ENCODE peak calls at places on chromosomes 13 and 19, in eight cellular contexts. P is GM23338, G is neural progenitor cell, E is SK-N-SH, M is hepatocyte, D is PC-3, C is OCI-LY7, T is HCT116. Z is an unnamed sample.

GRCh38 chr13:93169980-93170379 is 56.6 kb upstream of the GPC6 start:
- DNase-seq in P (no peak), G (no peak), E (no peak), M (peak), D (peak), C (no peak), T (no peak), Z (peak)

GRCh38 chr19:19372656-19373416 is 32.6 kb upstream of the GATAD2A start:
- DNase-seq in P (peak), G (no peak), E (no peak), M (peak), D (peak), C (peak), T (peak), Z (peak)

GRCh38 chr13:74945637-74946036 is 536.3 kb downstream of the TBC1D4 start:
- DNase-seq in P (no peak), G (no peak), E (no peak), M (no peak), D (no peak), C (no peak), T (no peak), Z (no peak)

GRCh38 chr13:98443329-98443728 is 133.6 kb downstream of the STK24 start:
- DNase-seq in P (no peak), G (no peak), E (no peak), M (no peak), D (peak), C (no peak), T (no peak), Z (peak)

GRCh38 chr19:3672575-3672948 is 27.7 kb downstream of the PIP5K1C start:
- DNase-seq in P (no peak), G (no peak), E (no peak), M (no peak), D (no peak), C (no peak), T (no peak), Z (no peak)

GRCh38 chr19:4649392-4650094 is 10.2 kb downstream of the TNFAIP8L1 start:
- DNase-seq in P (no peak), G (no peak), E (no peak), M (no peak), D (no peak), C (no peak), T (no peak), Z (no peak)

GRCh38 chr19:3507371-3508120 is 1.4 kb downstream of the FZR1 start:
- DNase-seq in P (peak), G (peak), E (peak), M (peak), D (peak), C (no peak), T (no peak), Z (peak)

GRCh38 chr19:55210120-55210493 is 806 bp upstream of the PTPRH start:
- DNase-seq in P (no peak), G (no peak), E (no peak), M (peak), D (peak), C (no peak), T (peak), Z (peak)

GRCh38 chr13:36146513-36147276 is 15.5 kb upstream of the DCLK1 start:
- DNase-seq in P (no peak), G (no peak), E (no peak), M (no peak), D (no peak), C (no peak), T (no peak), Z (no peak)

GRCh38 chr13:20387006-20387405 is 138.7 kb downstream of the CRYL1 start:
- DNase-seq in P (no peak), G (no peak), E (no peak), M (no peak), D (no peak), C (no peak), T (no peak), Z (no peak)

GRCh38 chr13:44267966-44268365 is 105.7 kb upstream of the SERP2 start:
- DNase-seq in P (no peak), G (no peak), E (no peak), M (no peak), D (peak), C (no peak), T (no peak), Z (peak)

GRCh38 chr19:55467236-55468053 is 2.9 kb upstream of the C19orf85 start:
- DNase-seq in P (peak), G (peak), E (peak), M (peak), D (peak), C (peak), T (no peak), Z (peak)

GRCh38 chr19:34575206-34575605 is 93.6 kb downstream of the WTIP start:
- DNase-seq in P (no peak), G (no peak), E (no peak), M (no peak), D (no peak), C (no peak), T (no peak), Z (no peak)

GRCh38 chr19:11405846-11406643 is 13.1 kb downstream of the RGL3 start:
- DNase-seq in P (peak), G (peak), E (peak), M (no peak), D (no peak), C (no peak), T (no peak), Z (no peak)

GRCh38 chr19:11693505-11694499 is 44.9 kb downstream of the ZNF823 start:
- DNase-seq in P (peak), G (peak), E (peak), M (peak), D (peak), C (peak), T (peak), Z (peak)

GRCh38 chr13:59666504-59666903 is 497.2 kb downstream of the DIAPH3 start:
- DNase-seq in P (no peak), G (no peak), E (no peak), M (no peak), D (no peak), C (no peak), T (no peak), Z (no peak)

GRCh38 chr19:4821265-4821664 is 10.2 kb downstream of the TICAM1 start:
- DNase-seq in P (no peak), G (no peak), E (no peak), M (no peak), D (no peak), C (no peak), T (no peak), Z (no peak)

GRCh38 chr13:27001705-27002104 is 169.9 kb downstream of the USP12 start:
- DNase-seq in P (no peak), G (no peak), E (no peak), M (no peak), D (no peak), C (peak), T (no peak), Z (no peak)

GRCh38 chr13:20546559-20546958 is 20.4 kb upstream of the IFT88 start:
- DNase-seq in P (no peak), G (no peak), E (no peak), M (no peak), D (no peak), C (no peak), T (no peak), Z (no peak)

GRCh38 chr13:41456768-41457588 is at the start of gene RGCC:
- DNase-seq in P (peak), G (peak), E (peak), M (peak), D (peak), C (peak), T (peak), Z (peak)

GRCh38 chr19:5338661-5339469 is 1.7 kb downstream of the PTPRS start:
- DNase-seq in P (peak), G (peak), E (peak), M (peak), D (no peak), C (no peak), T (no peak), Z (no peak)

GRCh38 chr13:59982631-59983382 is 180.9 kb downstream of the DIAPH3 start:
- DNase-seq in P (no peak), G (no peak), E (no peak), M (no peak), D (no peak), C (no peak), T (no peak), Z (no peak)

GRCh38 chr19:52170863-52171320 is 529 bp downstream of the ZNF836 start:
- DNase-seq in P (peak), G (peak), E (peak), M (peak), D (no peak), C (no peak), T (no peak), Z (no peak)

GRCh38 chr19:14073925-14074838 is 1.6 kb downstream of the MISP3 start:
- DNase-seq in P (no peak), G (no peak), E (peak), M (peak), D (peak), C (peak), T (no peak), Z (peak)

GRCh38 chr19:309206-309565 is 18.0 kb upstream of the PLPP2 start:
- DNase-seq in P (no peak), G (no peak), E (peak), M (no peak), D (no peak), C (no peak), T (no peak), Z (no peak)

GRCh38 chr13:99314640-99315176 is 7.5 kb upstream of the GPR183 start:
- DNase-seq in P (no peak), G (no peak), E (no peak), M (no peak), D (no peak), C (no peak), T (peak), Z (peak)

GRCh38 chr19:48999481-49000325 is 6.0 kb downstream of the RUVBL2 start:
- DNase-seq in P (peak), G (peak), E (peak), M (peak), D (peak), C (peak), T (no peak), Z (peak)

GRCh38 chr13:32501058-32501457 is 37.5 kb downstream of the N4BP2L2 start:
- DNase-seq in P (no peak), G (no peak), E (no peak), M (no peak), D (no peak), C (no peak), T (no peak), Z (no peak)
- H3K4me2 ChIP-seq in P (no peak), G (no peak), E (no peak), M (no peak), D (no peak), C (no peak), T (no peak), Z (no peak)

GRCh38 chr19:7267792-7268736 is 26.1 kb downstream of the INSR start:
- DNase-seq in P (no peak), G (no peak), E (no peak), M (no peak), D (no peak), C (no peak), T (no peak), Z (no peak)

GRCh38 chr19:7268737-7269098 is 25.5 kb downstream of the INSR start:
- DNase-seq in P (no peak), G (no peak), E (no peak), M (no peak), D (no peak), C (no peak), T (no peak), Z (no peak)

GRCh38 chr19:7272856-7273578 is 21.2 kb downstream of the INSR start:
- DNase-seq in P (no peak), G (no peak), E (no peak), M (no peak), D (no peak), C (peak), T (no peak), Z (peak)
- H3K4me3 ChIP-seq in P (no peak), G (no peak), E (no peak), M (no peak), D (no peak), C (peak), T (no peak), Z (no peak)

GRCh38 chr13:79246575-79246949 is 159.5 kb downstream of the RBM26 start:
- DNase-seq in P (no peak), G (no peak), E (no peak), M (no peak), D (peak), C (peak), T (no peak), Z (no peak)
- TF ChIP-seq EZH2phosphoT487 in P (no peak), G (no peak), E (no peak), M (no peak), D (no peak), C (no peak), T (no peak), Z (no peak)

GRCh38 chr19:41548954-41549688 is 26.8 kb upstream of the CEACAM21 start:
- DNase-seq in P (peak), G (peak), E (no peak), M (no peak), D (no peak), C (peak), T (no peak), Z (no peak)
- H3K4me2 ChIP-seq in P (peak), G (peak), E (no peak), M (no peak), D (no peak), C (peak), T (no peak), Z (no peak)

DNA sequence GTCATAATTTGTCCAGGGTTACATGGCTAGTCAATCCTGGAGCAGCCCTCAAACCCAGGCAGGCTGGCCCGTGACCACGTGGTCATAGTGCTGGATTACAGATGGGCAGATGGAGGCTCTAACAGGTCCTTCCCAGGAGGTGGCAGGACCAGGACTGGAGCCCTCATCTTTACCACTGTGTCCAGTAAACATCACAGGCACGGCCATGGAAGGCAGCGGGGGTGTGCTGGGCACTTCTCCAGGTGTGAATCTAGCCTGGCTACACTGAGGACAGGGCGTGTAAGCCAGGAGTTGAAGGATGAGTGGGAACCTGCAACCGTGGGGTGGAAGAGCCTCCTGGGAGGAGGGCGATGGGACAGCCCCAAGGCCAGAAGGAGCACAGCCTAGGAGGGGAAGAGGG is 6.1 kb downstream of the CIC start:
- DNase-seq in P (no peak), G (no peak), E (no peak), M (peak), D (no peak), C (no peak), T (no peak), Z (no peak)
- H3K4me3 ChIP-seq in P (no peak), G (no peak), E (no peak), M (no peak), D (no peak), C (no peak), T (no peak), Z (no peak)

DNA sequence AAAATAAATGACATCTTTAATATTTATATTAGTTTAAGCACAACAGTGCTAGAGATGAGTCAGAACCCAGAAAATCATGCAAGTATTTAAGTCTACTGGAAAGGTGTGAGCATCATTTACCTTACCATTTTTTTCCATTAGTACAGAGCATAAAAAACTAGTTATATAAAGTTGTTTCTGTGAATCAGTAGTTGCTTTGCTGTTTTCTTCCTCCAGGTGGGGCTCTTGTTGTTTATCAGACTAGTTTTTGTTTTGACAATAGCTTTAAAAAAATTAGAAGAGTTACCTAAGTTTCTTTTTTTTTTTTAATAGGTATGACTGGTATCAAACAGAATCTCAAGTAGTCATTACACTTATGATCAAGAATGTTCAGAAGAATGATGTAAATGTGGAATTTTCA is 12.7 kb downstream of the SUGT1 start:
- DNase-seq in P (peak), G (peak), E (peak), M (peak), D (peak), C (peak), T (peak), Z (peak)
- TF ChIP-seq EZH2phosphoT487 in P (no peak), G (no peak), E (no peak), M (no peak), D (no peak), C (no peak), T (no peak), Z (no peak)

GRCh38 chr13:112674412-112675383 is 15.1 kb upstream of the ATP11A start:
- DNase-seq in P (no peak), G (no peak), E (no peak), M (no peak), D (no peak), C (no peak), T (no peak), Z (no peak)
- H3K4me2 ChIP-seq in P (no peak), G (no peak), E (no peak), M (no peak), D (no peak), C (no peak), T (no peak), Z (no peak)

DNA sequence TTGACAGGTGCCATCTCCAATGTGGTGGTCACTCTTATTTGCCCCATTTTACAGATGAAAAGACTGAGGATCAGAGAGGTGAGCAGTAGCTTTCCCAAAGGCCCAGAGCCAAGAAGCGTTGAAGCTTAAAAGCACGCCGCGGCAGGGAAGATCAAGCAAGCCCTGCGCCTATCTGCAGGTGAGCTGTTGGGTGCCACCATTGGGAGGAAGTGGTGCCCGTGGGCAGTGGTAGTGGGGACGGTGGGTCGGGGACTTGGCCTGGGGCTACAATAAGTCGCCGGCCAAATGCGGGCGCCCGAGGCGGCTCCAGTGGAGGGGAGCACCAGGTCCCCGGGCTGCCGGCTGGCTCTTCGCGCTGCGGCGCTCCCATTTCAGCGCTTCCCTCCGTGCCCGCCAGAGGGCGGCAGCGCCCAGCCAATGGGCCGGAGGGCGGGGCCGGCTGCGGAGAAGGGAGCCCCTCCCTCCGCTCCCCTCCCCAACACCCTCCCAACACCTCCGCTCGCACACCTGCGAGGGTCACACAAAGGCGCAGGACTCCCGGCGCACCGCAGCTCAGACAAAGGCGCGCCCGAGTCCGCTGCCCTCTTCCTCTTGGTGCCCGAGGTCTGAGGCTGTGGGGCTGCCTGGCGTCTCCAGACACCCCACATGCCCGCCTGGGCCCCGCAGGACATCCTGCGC is 744 bp upstream of the POU2F2 start:
- DNase-seq in P (peak), G (peak), E (peak), M (peak), D (peak), C (peak), T (peak), Z (peak)
- H3K4me3 ChIP-seq in P (peak), G (peak), E (peak), M (no peak), D (peak), C (peak), T (no peak), Z (peak)

DNA sequence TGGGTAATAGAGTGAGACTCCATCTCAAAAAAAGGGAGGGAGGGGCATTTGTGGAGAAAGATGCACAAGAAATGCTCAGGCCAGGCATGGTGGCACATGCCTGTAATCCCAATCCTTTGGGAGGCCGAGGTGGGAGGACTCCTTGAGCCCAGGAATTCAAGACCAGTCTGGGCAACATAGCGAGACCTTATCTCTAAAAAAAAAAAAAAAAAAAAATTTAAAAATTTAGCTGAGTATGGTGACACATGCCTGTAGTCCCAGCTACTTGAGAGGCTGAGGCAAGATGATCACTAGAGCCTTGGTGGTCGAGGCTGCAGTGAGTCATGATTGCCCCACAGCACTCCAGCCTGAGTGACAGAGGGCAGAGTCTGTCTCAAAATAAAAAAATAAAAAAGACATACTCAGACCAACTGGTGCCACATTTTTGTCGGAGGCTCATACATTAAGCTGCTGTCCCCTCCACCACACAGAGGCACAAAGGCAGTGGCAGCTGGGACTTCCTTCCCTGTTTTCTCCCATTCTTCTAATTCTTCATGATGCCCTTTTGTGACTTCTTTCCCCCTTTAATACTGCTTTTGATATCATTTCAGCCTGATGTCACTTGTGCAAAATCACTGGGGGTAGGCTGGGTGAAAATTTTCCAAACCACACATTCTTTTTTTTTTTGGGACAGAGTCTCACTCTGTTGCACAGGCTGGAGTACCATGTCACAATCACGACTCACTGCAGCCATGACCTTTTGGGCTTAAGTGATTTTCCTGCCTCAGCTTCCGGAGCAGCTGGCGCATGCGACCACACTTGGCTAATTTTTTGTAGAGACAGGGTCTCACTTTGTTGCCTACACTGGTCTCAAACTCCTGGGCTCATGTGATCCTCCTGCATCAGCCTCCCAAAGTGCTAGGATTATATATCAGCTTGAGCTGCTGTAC is 26.8 kb upstream of the CXCL17 start:
- DNase-seq in P (no peak), G (no peak), E (no peak), M (no peak), D (no peak), C (peak), T (no peak), Z (peak)
- TF ChIP-seq EZH2phosphoT487 in P (no peak), G (no peak), E (no peak), M (no peak), D (no peak), C (no peak), T (no peak), Z (no peak)

GRCh38 chr19:17803264-17803896 is 8.4 kb downstream of the B3GNT3 start:
- DNase-seq in P (no peak), G (peak), E (no peak), M (no peak), D (no peak), C (no peak), T (no peak), Z (no peak)
- H3K4me2 ChIP-seq in P (no peak), G (no peak), E (no peak), M (no peak), D (no peak), C (no peak), T (no peak), Z (no peak)

Z was measured in GM23248.